ENCODE peak calls at places on chromosomes 3 and 15, in five cellular contexts. O is spleen, F is B cell, D is activated B cell treated with CpG ODN at 0.5 μM for 24 hours, L is fibroblast of mammary gland. Q is an unnamed sample.

GRCh38 chr3:58164199-58164879 is 46.4 kb downstream of the DNASE1L3 start:
- DNase-seq in O (no peak), F (no peak), D (no peak), L (no peak), Q (no peak)

GRCh38 chr3:68866157-68866556 is 66.2 kb downstream of the TAFA4 start:
- DNase-seq in O (no peak), F (no peak), D (no peak), L (no peak), Q (no peak)

GRCh38 chr3:54040476-54040875 is 81.9 kb upstream of the CACNA2D3 start:
- DNase-seq in O (no peak), F (no peak), D (no peak), L (no peak), Q (no peak)

GRCh38 chr3:145557405-145557804 is 603.6 kb downstream of the PLOD2 start:
- DNase-seq in O (no peak), F (no peak), D (no peak), L (peak), Q (no peak)

GRCh38 chr3:46222435-46223161 is 14.5 kb upstream of the CCR1 start:
- DNase-seq in O (no peak), F (no peak), D (no peak), L (no peak), Q (peak)

GRCh38 chr3:12681586-12682371 is 17.9 kb upstream of the RAF1 start:
- DNase-seq in O (no peak), F (no peak), D (no peak), L (peak), Q (peak)

GRCh38 chr3:159635047-159635641 is 353.5 kb upstream of the IL12A start:
- DNase-seq in O (no peak), F (no peak), D (no peak), L (peak), Q (no peak)

GRCh38 chr3:17149076-17149475 is 264.3 kb downstream of the PLCL2 start:
- DNase-seq in O (no peak), F (peak), D (no peak), L (no peak), Q (no peak)

GRCh38 chr3:108091498-108092259 is 848 bp upstream of the CD47 start:
- DNase-seq in O (no peak), F (no peak), D (no peak), L (no peak), Q (no peak)

GRCh38 chr15:32991544-32992192 is 202.8 kb downstream of the FMN1 start:
- DNase-seq in O (no peak), F (no peak), D (no peak), L (no peak), Q (no peak)

GRCh38 chr3:134651347-134652041 is 672 bp upstream of the KY start:
- DNase-seq in O (no peak), F (no peak), D (no peak), L (peak), Q (no peak)

GRCh38 chr15:66231421-66232266 is 21.9 kb downstream of the MEGF11 start:
- DNase-seq in O (peak), F (no peak), D (no peak), L (peak), Q (no peak)

GRCh38 chr3:127289646-127290575 is 2.1 kb upstream of the PRR20G start:
- DNase-seq in O (no peak), F (no peak), D (no peak), L (peak), Q (no peak)

GRCh38 chr3:152281032-152281713 is 12.4 kb downstream of the MBNL1 start:
- DNase-seq in O (no peak), F (peak), D (no peak), L (no peak), Q (no peak)

GRCh38 chr3:50160561-50160983 is 5.4 kb downstream of the SEMA3F start:
- DNase-seq in O (no peak), F (no peak), D (no peak), L (no peak), Q (no peak)

GRCh38 chr3:100072328-100073048 is 41.8 kb downstream of the FILIP1L start:
- DNase-seq in O (no peak), F (no peak), D (no peak), L (peak), Q (no peak)

GRCh38 chr3:120706950-120707349 is 24.9 kb upstream of the HGD start:
- DNase-seq in O (no peak), F (no peak), D (no peak), L (no peak), Q (no peak)

GRCh38 chr15:43441316-43441715 is 51.6 kb downstream of the TP53BP1 start:
- DNase-seq in O (no peak), F (no peak), D (no peak), L (peak), Q (no peak)

GRCh38 chr3:134803652-134804051 is 8.6 kb downstream of the EPHB1 start:
- DNase-seq in O (no peak), F (no peak), D (no peak), L (no peak), Q (no peak)

GRCh38 chr3:126540342-126540849 is 16.4 kb downstream of the CHST13 start:
- DNase-seq in O (peak), F (peak), D (peak), L (peak), Q (peak)

GRCh38 chr15:50058231-50058630 is 60.8 kb downstream of the ATP8B4 start:
- DNase-seq in O (no peak), F (no peak), D (no peak), L (peak), Q (no peak)

GRCh38 chr3:172716476-172716875 is 5.6 kb upstream of the NCEH1 start:
- DNase-seq in O (no peak), F (no peak), D (no peak), L (no peak), Q (peak)

GRCh38 chr3:172713316-172713715 is 2.4 kb upstream of the NCEH1 start:
- DNase-seq in O (no peak), F (no peak), D (no peak), L (peak), Q (no peak)

DNA sequence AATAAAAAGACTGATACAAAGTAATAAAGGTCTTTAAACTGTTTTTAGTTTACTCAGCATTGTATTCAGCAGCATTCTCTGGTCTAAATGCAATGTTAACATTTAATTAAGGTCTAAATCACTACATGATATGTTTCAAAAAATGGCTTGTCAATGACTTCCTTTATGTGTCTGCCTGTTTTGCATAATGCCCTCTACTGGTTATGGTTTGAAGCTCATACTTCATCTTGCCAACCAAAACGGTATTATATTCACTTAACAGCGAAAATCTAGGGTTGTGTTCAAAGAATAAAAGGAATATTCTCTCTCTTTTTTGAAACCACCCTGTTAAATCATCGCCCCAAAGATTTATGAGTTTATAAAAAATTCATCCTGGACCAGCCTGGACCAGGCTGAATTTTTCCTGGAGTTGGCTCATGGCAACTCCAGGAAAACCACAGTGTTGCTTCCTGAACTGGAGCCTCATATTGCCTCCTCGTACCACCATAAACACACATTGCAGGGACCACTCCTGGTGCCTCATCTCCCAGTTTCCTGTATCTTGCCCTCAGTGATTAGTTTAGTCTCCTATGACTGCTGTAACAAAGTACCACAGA is 6.7 kb upstream of the NCEH1 start:
- DNase-seq in O (no peak), F (no peak), D (no peak), L (peak), Q (no peak)
- TF ChIP-seq CTCF in O (peak), F (no peak), D (no peak), L (peak), Q (peak)

DNA sequence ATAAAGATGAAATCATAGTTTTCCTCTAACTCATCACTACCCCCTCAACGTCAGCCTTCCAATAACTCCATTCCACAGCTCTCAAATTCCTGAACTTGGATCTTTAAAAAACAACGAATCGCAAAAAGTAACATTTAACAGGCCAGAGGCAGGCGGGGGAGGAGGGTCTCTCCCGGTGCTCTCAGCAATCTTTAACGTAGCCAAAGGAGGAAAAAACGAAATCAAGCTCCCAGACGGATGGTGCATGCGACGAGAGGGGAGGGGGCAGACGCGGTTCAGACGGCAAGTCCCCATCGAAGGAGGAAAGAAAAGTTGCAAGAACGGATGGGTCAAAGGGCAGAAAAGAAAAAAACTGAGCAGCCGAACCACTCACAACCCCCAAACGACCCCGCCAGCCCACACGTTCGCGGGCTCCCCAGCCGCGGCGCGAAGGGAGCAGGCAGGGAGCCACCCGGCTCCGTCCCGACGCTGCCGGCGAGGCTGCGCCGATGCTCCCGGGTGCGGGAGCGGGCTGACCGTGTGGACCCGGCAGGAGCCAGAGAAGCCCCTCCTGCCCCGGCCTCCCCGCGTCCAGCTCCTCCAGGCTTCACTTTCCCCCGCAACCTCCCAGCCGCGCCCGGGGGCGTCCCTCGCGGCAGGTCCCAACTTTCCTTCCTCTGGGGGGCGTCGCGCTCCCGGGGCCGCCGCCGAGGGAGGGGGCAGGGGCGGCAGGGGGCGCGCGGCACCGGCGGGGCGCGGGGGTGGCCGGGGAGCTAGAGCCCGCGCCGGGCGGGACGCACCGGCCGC is 661 bp downstream of the PEAK1 start:
- DNase-seq in O (peak), F (peak), D (no peak), L (peak), Q (no peak)
- TF ChIP-seq CTCF in O (no peak), F (peak), D (no peak), L (no peak), Q (no peak)

DNA sequence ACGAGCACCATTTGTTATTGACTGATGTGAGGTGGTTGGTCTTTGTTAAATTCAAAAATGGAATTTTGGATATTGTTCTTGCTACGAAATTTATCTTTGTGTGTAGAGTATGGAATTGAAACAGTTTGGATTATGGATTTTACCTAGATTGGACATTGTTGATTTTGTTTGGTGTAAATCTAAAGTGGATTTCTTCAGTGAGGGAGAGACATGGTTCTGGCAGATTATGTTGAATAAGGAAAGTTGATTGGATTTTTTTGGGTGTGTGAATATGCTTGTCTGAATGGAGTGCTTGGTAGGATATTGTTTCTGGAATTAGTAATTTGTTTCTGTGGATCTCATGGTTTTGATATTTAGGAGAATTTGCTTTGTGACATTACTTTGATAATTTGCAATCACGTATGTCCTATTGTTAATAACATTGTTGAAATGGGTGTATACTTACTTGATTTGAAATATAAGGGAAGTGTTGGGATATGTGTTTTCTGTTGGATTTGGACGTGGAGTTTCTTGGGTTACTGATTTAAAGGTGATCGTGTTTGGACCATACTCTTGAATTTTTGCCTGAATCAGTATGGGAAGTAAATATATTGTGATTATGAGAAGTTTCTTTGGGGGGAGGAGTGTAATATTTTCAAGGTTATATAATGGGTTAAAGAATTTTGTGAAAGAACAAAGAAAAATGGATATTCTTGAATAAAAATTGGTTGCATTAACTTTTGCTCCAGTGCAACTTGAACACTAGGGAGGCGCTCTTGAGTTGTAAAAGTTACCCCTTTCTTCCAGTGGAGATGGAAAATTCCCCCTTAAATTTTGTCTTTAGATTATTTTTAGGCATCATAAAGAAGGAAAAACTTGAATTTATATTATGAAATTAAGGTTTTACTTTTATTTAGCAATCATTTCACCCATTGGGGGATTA is 875 bp upstream of the CHD2 start:
- DNase-seq in O (no peak), F (no peak), D (no peak), L (peak), Q (no peak)
- TF ChIP-seq CTCF in O (peak), F (peak), D (no peak), L (peak), Q (peak)

GRCh38 chr3:119034256-119035013 is at the start of gene IGSF11:
- DNase-seq in O (peak), F (no peak), D (peak), L (peak), Q (no peak)
- TF ChIP-seq CTCF in O (peak), F (peak), D (no peak), L (no peak), Q (no peak)